ENCODE peak calls at places on chromosomes 6 and 20, in six cellular contexts. Z is lower lobe of right lung, O is iPS DF 6.9, X is ascending aorta, U is Peyer's patch, H is heart right ventricle. E is an unnamed sample. For H3K4me1, the result is how much of the 10 kb centered on the place peaks cover.

GRCh38 chr20:49288784-49289696 is 11.2 kb upstream of the ZNFX1 start:
- DNase-seq in Z (no peak), O (no peak), X (no peak), U (no peak), H (no peak), E (no peak)

GRCh38 chr6:132081338-132081737 is 130.2 kb upstream of the CCN2 start:
- DNase-seq in Z (no peak), O (no peak), X (no peak), U (no peak), H (no peak), E (no peak)

GRCh38 chr6:116210750-116211425 is 43.0 kb downstream of the TSPYL4 start:
- DNase-seq in Z (no peak), O (no peak), X (no peak), U (no peak), H (peak), E (no peak)

GRCh38 chr6:3489032-3489757 is 32.3 kb upstream of the SLC22A23 start:
- DNase-seq in Z (no peak), O (no peak), X (no peak), U (no peak), H (no peak), E (peak)

GRCh38 chr20:16864958-16865357 is 116.8 kb downstream of the OTOR start:
- DNase-seq in Z (no peak), O (no peak), X (no peak), U (no peak), H (no peak), E (no peak)

GRCh38 chr6:37005061-37005810 is at the start of gene FGD2:
- DNase-seq in Z (no peak), O (no peak), X (no peak), U (peak), H (no peak), E (no peak)

GRCh38 chr20:33431797-33432381 is 11.7 kb downstream of the SNTA1 start:
- DNase-seq in Z (no peak), O (no peak), X (no peak), U (no peak), H (no peak), E (no peak)

GRCh38 chr6:139829557-139829956 is 455.1 kb upstream of the CITED2 start:
- DNase-seq in Z (no peak), O (no peak), X (no peak), U (no peak), H (no peak), E (no peak)

GRCh38 chr20:36491901-36492617 is 49.3 kb upstream of the MYL9 start:
- DNase-seq in Z (peak), O (no peak), X (no peak), U (peak), H (no peak), E (no peak)

GRCh38 chr6:34487536-34487935 is 21.7 kb downstream of the PACSIN1 start:
- DNase-seq in Z (no peak), O (no peak), X (no peak), U (no peak), H (no peak), E (no peak)

GRCh38 chr6:106807946-106808611 is 166.4 kb downstream of the CD24 start:
- DNase-seq in Z (no peak), O (no peak), X (no peak), U (no peak), H (no peak), E (no peak)

GRCh38 chr6:2818593-2818992 is 23.1 kb downstream of the SERPINB1 start:
- DNase-seq in Z (no peak), O (no peak), X (no peak), U (no peak), H (no peak), E (no peak)

GRCh38 chr20:31523361-31524283 is 9.4 kb downstream of the HM13 start:
- DNase-seq in Z (peak), O (no peak), X (peak), U (no peak), H (no peak), E (no peak)

GRCh38 chr6:100948381-100949133 is 67.4 kb upstream of the ASCC3 start:
- DNase-seq in Z (no peak), O (no peak), X (no peak), U (no peak), H (no peak), E (no peak)

GRCh38 chr6:30207619-30208295 is 5.4 kb downstream of the TRIM26 start:
- DNase-seq in Z (no peak), O (no peak), X (no peak), U (no peak), H (no peak), E (no peak)

GRCh38 chr20:25035924-25036323 is 22.0 kb downstream of the ACSS1 start:
- DNase-seq in Z (no peak), O (no peak), X (no peak), U (no peak), H (no peak), E (no peak)

GRCh38 chr6:31576897-31577341 is 1.6 kb downstream of the TNF start:
- DNase-seq in Z (no peak), O (no peak), X (no peak), U (peak), H (no peak), E (no peak)

GRCh38 chr20:51326241-51326819 is 216.2 kb downstream of the NFATC2 start:
- DNase-seq in Z (peak), O (no peak), X (no peak), U (peak), H (no peak), E (no peak)

GRCh38 chr6:9044426-9044825 is 609.1 kb upstream of the SLC35B3 start:
- DNase-seq in Z (no peak), O (no peak), X (no peak), U (no peak), H (no peak), E (no peak)

GRCh38 chr20:31857861-31858835 is 12.2 kb downstream of the DUSP15 start:
- DNase-seq in Z (no peak), O (no peak), X (no peak), U (peak), H (no peak), E (no peak)

GRCh38 chr6:156613996-156614395 is 163.2 kb upstream of the ARID1B start:
- DNase-seq in Z (no peak), O (no peak), X (no peak), U (no peak), H (no peak), E (no peak)

GRCh38 chr20:11216451-11217314 is 542.9 kb upstream of the JAG1 start:
- DNase-seq in Z (no peak), O (no peak), X (no peak), U (no peak), H (no peak), E (no peak)

GRCh38 chr6:71621918-71622519 is 264.3 kb upstream of the RIMS1 start:
- DNase-seq in Z (no peak), O (no peak), X (no peak), U (no peak), H (no peak), E (no peak)

GRCh38 chr20:33249456-33249855 is 13.7 kb downstream of the BPIFA1 start:
- DNase-seq in Z (no peak), O (no peak), X (no peak), U (no peak), H (no peak), E (no peak)

GRCh38 chr6:28211840-28212509 is 13.1 kb upstream of the ZSCAN9 start:
- DNase-seq in Z (no peak), O (no peak), X (no peak), U (no peak), H (no peak), E (no peak)

GRCh38 chr6:85126448-85127178 is 323.3 kb upstream of the NT5E start:
- DNase-seq in Z (peak), O (peak), X (no peak), U (no peak), H (peak), E (peak)

GRCh38 chr6:83462524-83462923 is 31.7 kb upstream of the ME1 start:
- DNase-seq in Z (no peak), O (no peak), X (no peak), U (no peak), H (no peak), E (no peak)

GRCh38 chr20:36197271-36197670 is 39.0 kb upstream of the AAR2 start:
- DNase-seq in Z (no peak), O (no peak), X (no peak), U (no peak), H (no peak), E (no peak)

GRCh38 chr6:6882593-6882992 is 225.2 kb upstream of the RREB1 start:
- DNase-seq in Z (no peak), O (no peak), X (no peak), U (no peak), H (no peak), E (no peak)
- H3K4me1 ChIP-seq in Z (under half), O (under half), X (under half), U (under half), H (under half), E (under half)

DNA sequence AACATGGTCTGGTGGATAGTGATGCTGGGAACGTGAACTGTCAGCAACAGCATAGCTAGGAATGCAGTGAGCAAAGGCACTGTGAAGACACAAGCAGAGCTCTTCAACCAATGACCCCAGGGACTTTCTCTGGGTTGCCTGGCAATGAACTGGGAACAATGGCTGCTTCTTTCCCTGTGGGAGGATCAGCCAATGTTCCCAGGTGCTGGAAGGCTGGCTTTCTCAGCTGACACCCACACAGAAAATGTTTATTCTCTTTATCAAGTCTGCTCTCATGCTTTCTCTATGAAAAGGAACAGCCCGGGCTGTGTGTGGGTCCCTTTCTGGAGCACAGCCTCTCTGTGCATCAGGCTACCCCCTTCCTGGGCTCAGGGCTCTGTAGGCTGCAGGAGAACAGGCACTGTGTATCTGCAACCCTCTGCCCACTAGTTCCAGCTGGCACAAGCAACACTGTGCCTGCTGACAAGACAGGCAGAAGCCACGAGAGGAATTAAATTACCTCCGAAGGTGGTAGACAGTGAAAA is 54.2 kb downstream of the HFE start:
- DNase-seq in Z (no peak), O (no peak), X (no peak), U (no peak), H (no peak), E (no peak)
- H3K4me1 ChIP-seq in Z (under half), O (under half), X (under half), U (under half), H (under half), E (under half)

DNA sequence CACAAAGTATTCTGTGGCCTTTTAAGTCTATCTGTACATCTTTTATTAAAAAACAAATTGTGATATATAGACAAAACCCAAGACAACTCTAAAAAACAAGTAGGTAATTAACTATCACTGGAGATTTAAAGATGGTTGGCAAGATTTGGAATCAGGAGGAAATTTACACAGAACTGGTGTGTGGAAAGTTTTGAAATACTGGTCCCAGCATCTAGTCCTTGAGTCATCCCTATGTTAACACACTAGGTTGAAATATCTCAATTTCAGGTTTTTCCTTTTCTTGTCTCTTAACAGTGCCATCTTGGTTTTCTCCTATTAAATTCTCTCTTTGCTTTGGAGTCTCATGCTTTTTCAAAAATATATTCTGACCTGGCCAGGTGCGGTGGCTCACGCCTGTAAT is 27.5 kb downstream of the SASH1 start:
- DNase-seq in Z (no peak), O (no peak), X (no peak), U (no peak), H (no peak), E (no peak)
- H3K4me1 ChIP-seq in Z (half or more), O (under half), X (under half), U (under half), H (half or more), E (under half)

DNA sequence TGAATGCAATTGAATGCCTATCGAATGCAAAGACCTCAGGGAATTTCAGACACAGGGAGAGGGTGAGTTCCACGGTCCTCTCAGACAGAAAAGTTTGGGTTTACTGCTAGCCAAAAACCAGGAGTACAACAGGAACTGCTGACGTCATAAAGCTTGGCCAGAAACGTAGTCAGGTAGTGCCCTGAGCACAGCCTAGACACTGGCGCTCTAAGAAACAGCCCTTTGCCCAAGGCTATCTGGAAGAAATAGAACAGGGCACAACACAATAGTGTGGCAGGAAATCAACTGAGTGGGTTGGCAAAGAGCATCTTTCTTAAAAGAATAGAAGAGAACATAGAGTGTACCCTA is 58.0 kb downstream of the GFOD1 start:
- DNase-seq in Z (no peak), O (no peak), X (no peak), U (no peak), H (no peak), E (no peak)
- H3K4me1 ChIP-seq in Z (half or more), O (under half), X (under half), U (under half), H (half or more), E (under half)

GRCh38 chr6:144662812-144663211 is 377.7 kb downstream of the UTRN start:
- DNase-seq in Z (no peak), O (no peak), X (no peak), U (no peak), H (no peak), E (no peak)

GRCh38 chr6:144659735-144660246 is 374.7 kb downstream of the UTRN start:
- DNase-seq in Z (no peak), O (no peak), X (no peak), U (no peak), H (no peak), E (no peak)

GRCh38 chr6:144660545-144660944 is 375.4 kb downstream of the UTRN start:
- DNase-seq in Z (no peak), O (no peak), X (no peak), U (no peak), H (no peak), E (no peak)

GRCh38 chr6:144659202-144659731 is 374.1 kb downstream of the UTRN start:
- DNase-seq in Z (no peak), O (no peak), X (no peak), U (no peak), H (no peak), E (peak)

GRCh38 chr6:144661101-144661806 is 376.1 kb downstream of the UTRN start:
- DNase-seq in Z (no peak), O (no peak), X (no peak), U (no peak), H (no peak), E (no peak)
- H3K4me1 ChIP-seq in Z (under half), O (under half), X (under half), U (under half), H (under half), E (half or more)

GRCh38 chr20:62413025-62413580 is 6.0 kb upstream of the CABLES2 start:
- DNase-seq in Z (no peak), O (no peak), X (no peak), U (no peak), H (no peak), E (no peak)
- H3K4me1 ChIP-seq in Z (under half), O (under half), X (under half), U (half or more), H (under half), E (under half)

GRCh38 chr20:34525342-34525708 is 9.1 kb downstream of the DYNLRB1 start:
- DNase-seq in Z (no peak), O (no peak), X (no peak), U (no peak), H (no peak), E (no peak)

GRCh38 chr20:34528921-34529297 is 12.7 kb downstream of the DYNLRB1 start:
- DNase-seq in Z (peak), O (no peak), X (no peak), U (no peak), H (peak), E (peak)

GRCh38 chr20:34526466-34526865 is 10.2 kb downstream of the DYNLRB1 start:
- DNase-seq in Z (no peak), O (no peak), X (no peak), U (no peak), H (no peak), E (no peak)

GRCh38 chr20:34525709-34526416 is 9.6 kb downstream of the DYNLRB1 start:
- DNase-seq in Z (peak), O (no peak), X (peak), U (peak), H (peak), E (peak)

GRCh38 chr20:34527016-34527415 is 10.8 kb downstream of the DYNLRB1 start:
- DNase-seq in Z (no peak), O (no peak), X (no peak), U (no peak), H (no peak), E (peak)
- H3K4me1 ChIP-seq in Z (half or more), O (under half), X (under half), U (under half), H (half or more), E (half or more)

GRCh38 chr6:136149311-136149710 is 100.8 kb downstream of the MTFR2 start:
- DNase-seq in Z (no peak), O (no peak), X (no peak), U (no peak), H (no peak), E (no peak)
- H3K4me1 ChIP-seq in Z (under half), O (under half), X (under half), U (under half), H (half or more), E (under half)

DNA sequence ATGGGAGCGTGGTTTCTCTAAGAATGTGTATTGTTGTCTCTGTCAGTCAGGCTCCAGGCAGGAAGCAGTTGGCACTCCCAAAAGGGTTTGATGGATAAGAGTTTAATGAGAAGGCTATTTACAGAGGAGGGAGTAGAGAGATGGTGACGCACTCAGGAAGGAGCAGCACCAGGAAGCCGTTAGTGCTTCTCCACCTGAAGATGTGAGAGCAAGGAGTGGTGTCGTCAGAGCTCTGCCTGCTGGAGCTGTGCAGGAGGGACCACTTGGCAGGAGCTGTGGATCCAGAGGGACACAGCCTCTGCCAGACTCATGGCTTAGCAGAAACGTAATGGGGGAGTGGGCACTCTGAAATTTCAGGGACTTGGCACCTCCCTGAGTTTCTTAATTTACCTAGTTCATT is 16.8 kb downstream of the DAAM2 start:
- DNase-seq in Z (no peak), O (no peak), X (no peak), U (no peak), H (no peak), E (no peak)
- H3K4me1 ChIP-seq in Z (under half), O (under half), X (half or more), U (under half), H (half or more), E (under half)